ENCODE peak calls at places on chromosomes 16 and 17, in four cellular contexts. P, D, L and Y are unnamed samples.

GRCh38 chr16:68936729-68937631 is 93.6 kb downstream of the TANGO6 start:
- DNase-seq in D (no peak), P (no peak), L (no peak), Y (peak; percentile 44)

GRCh38 chr17:72539981-72540897 is 419.4 kb downstream of the SOX9 start:
- DNase-seq in D (peak; percentile 46), L (peak; percentile 78), P (peak; percentile 78), Y (peak; percentile 81)

GRCh38 chr17:32912218-32912897 is 15.6 kb upstream of the TMEM98 start:
- DNase-seq in D (no peak), P (no peak), L (peak; percentile 82), Y (peak; percentile 64)

GRCh38 chr16:28212532-28212873 is 738 bp upstream of the XPO6 start:
- DNase-seq in P (no peak), D (no peak), L (peak; percentile 66), Y (peak; percentile 37)

GRCh38 chr17:72422505-72423285 is 301.9 kb downstream of the SOX9 start:
- DNase-seq in P (peak; percentile 87), L (peak; percentile 100), D (no peak), Y (peak; percentile 97)

GRCh38 chr17:61064087-61064951 is 335.3 kb upstream of the TBX2 start:
- DNase-seq in D (no peak), L (peak; percentile 22), P (no peak), Y (no peak)

GRCh38 chr17:40025991-40026815 is 11.0 kb downstream of the CSF3 start:
- DNase-seq in L (peak; percentile 87), P (no peak), D (peak; percentile 54), Y (no peak)

GRCh38 chr16:966505-966904 is 4.3 kb downstream of the LMF1 start:
- DNase-seq in P (no peak), D (no peak), L (no peak), Y (no peak)

GRCh38 chr17:40121886-40122465 is at the start of gene MSL1:
- DNase-seq in P (peak; percentile 80), L (peak; percentile 73), D (peak; percentile 88), Y (peak; percentile 89)

GRCh38 chr16:104355-104754 is 26.3 kb downstream of the MPG start:
- DNase-seq in L (no peak), D (no peak), P (no peak), Y (no peak)

GRCh38 chr17:78337244-78338109 is 22.4 kb downstream of the SOCS3 start:
- DNase-seq in D (no peak), L (peak; percentile 84), P (no peak), Y (no peak)

GRCh38 chr17:72516772-72517399 is 396.1 kb downstream of the SOX9 start:
- DNase-seq in L (peak; percentile 74), D (no peak), P (no peak), Y (peak; percentile 55)

GRCh38 chr17:68290955-68291835 is at the start of the genes ARSG and SLC16A6:
- DNase-seq in P (peak; percentile 87), L (peak; percentile 62), D (peak; percentile 90), Y (peak; percentile 64)

GRCh38 chr17:45150911-45151809 is 2.9 kb downstream of the HEXIM1 start:
- DNase-seq in P (no peak), L (no peak), D (no peak), Y (no peak)

GRCh38 chr17:36008998-36009665 is 7.8 kb upstream of the CCL15 start:
- DNase-seq in P (peak; percentile 83), L (peak; percentile 8), D (no peak), Y (no peak)

GRCh38 chr16:22098538-22099255 is 6.4 kb downstream of the VWA3A start:
- DNase-seq in D (no peak), P (peak; percentile 66), L (peak; percentile 47), Y (peak; percentile 56)

GRCh38 chr17:1588781-1589585 is 26.4 kb upstream of the PITPNA start:
- DNase-seq in L (no peak), D (no peak), P (no peak), Y (no peak)